ENCODE peak calls at places on chromosomes 6 and 20, in seven cellular contexts. X is ovary; W is tibial artery; Z is effector memory CD4-positive, alpha-beta T cell; G is hepatocyte; P is heart left ventricle; S is cardiac muscle cell. B is an unnamed sample.
A peak's percentile ranks its signal among the peaks of the same experiment; 100 is the strongest.

GRCh38 chr20:22418738-22419137 is 165.6 kb downstream of the FOXA2 start:
- DNase-seq in X (no peak), P (no peak), S (no peak), W (no peak), G (no peak), Z (no peak), B (no peak)

GRCh38 chr6:104750449-104750848 is 109.3 kb downstream of the HACE1 start:
- DNase-seq in G (no peak), W (no peak), Z (no peak), S (no peak), X (no peak), P (no peak), B (no peak)

GRCh38 chr6:47169785-47170685 is 127.9 kb upstream of the ADGRF1 start:
- DNase-seq in W (no peak), P (no peak), S (peak; percentile 81), Z (no peak), G (peak; percentile 45), X (no peak), B (no peak)

GRCh38 chr6:25052181-25052580 is 116.4 kb upstream of the RIPOR2 start:
- DNase-seq in P (no peak), G (no peak), W (no peak), S (no peak), Z (no peak), X (no peak), B (no peak)

GRCh38 chr6:1606533-1607235 is 3.0 kb upstream of the FOXC1 start:
- DNase-seq in Z (no peak), P (no peak), S (no peak), X (no peak), G (no peak), W (peak; percentile 58), B (no peak)

GRCh38 chr6:134491473-134491872 is 173.6 kb upstream of the SGK1 start:
- DNase-seq in S (peak; percentile 73), W (no peak), G (no peak), Z (no peak), X (no peak), P (no peak), B (no peak)

GRCh38 chr6:101312652-101313051 is 80.9 kb upstream of the GRIK2 start:
- DNase-seq in Z (no peak), G (no peak), W (no peak), X (no peak), P (no peak), S (no peak), B (no peak)

GRCh38 chr20:44491635-44492395 is 16.1 kb downstream of the TTPAL start:
- DNase-seq in X (peak; percentile 36), P (no peak), S (peak; percentile 51), W (peak; percentile 82), Z (no peak), G (no peak), B (no peak)

GRCh38 chr6:155406801-155407200 is 48.8 kb downstream of the NOX3 start:
- DNase-seq in P (no peak), W (no peak), Z (no peak), G (no peak), X (no peak), S (no peak), B (no peak)

GRCh38 chr6:16766043-16766521 is 4.8 kb upstream of the ATXN1 start:
- DNase-seq in X (no peak), P (no peak), Z (no peak), S (no peak), G (peak; percentile 28), W (no peak), B (no peak)

GRCh38 chr6:4210619-4211419 is 75.4 kb upstream of the ECI2 start:
- DNase-seq in S (peak; percentile 73), P (peak; percentile 54), X (peak; percentile 48), W (peak; percentile 60), Z (peak; percentile 15), G (peak; percentile 77), B (peak; percentile 49)

GRCh38 chr6:170273191-170273590 is 17.7 kb downstream of the DLL1 start:
- DNase-seq in X (no peak), S (no peak), Z (no peak), W (no peak), P (no peak), G (no peak), B (no peak)

GRCh38 chr6:1442929-1443328 is 53.6 kb downstream of the FOXF2 start:
- DNase-seq in X (no peak), Z (no peak), W (no peak), P (no peak), G (no peak), S (no peak), B (no peak)

GRCh38 chr6:123803862-123804681 is at the start of gene NKAIN2:
- DNase-seq in G (peak; percentile 49), P (no peak), W (no peak), S (no peak), Z (no peak), X (no peak), B (no peak)

GRCh38 chr6:446418-447366 is 55.1 kb downstream of the IRF4 start:
- DNase-seq in G (no peak), X (no peak), P (peak; percentile 8), W (no peak), S (no peak), Z (peak; percentile 57), B (peak; percentile 20)

GRCh38 chr6:129633529-129633928 is 76.4 kb downstream of the ARHGAP18 start:
- DNase-seq in S (no peak), X (no peak), W (no peak), Z (no peak), G (no peak), P (no peak), B (no peak)

GRCh38 chr6:108118791-108119211 is 44.3 kb upstream of the OSTM1 start:
- DNase-seq in W (no peak), Z (no peak), P (no peak), X (no peak), S (no peak), G (no peak), B (no peak)

GRCh38 chr6:134240664-134241431 is 77.1 kb downstream of the SGK1 start:
- DNase-seq in W (peak; percentile 81), Z (peak; percentile 64), P (peak; percentile 71), G (no peak), X (peak; percentile 37), S (no peak), B (no peak)

GRCh38 chr20:47133809-47134456 is 222.6 kb downstream of the ZMYND8 start:
- DNase-seq in S (peak; percentile 91), W (no peak), G (peak; percentile 48), Z (no peak), X (no peak), P (no peak), B (no peak)

GRCh38 chr6:139243531-139243930 is 48.3 kb downstream of the TXLNB start:
- DNase-seq in W (no peak), Z (no peak), G (no peak), P (no peak), S (peak; percentile 32), X (no peak), B (no peak)

GRCh38 chr20:57205625-57206219 is 60.7 kb downstream of the BMP7 start:
- DNase-seq in G (peak; percentile 56), Z (no peak), W (no peak), P (no peak), X (no peak), S (peak; percentile 21), B (no peak)

GRCh38 chr6:113381957-113382356 is 475.2 kb upstream of the MARCKS start:
- DNase-seq in Z (no peak), S (peak; percentile 87), G (no peak), X (no peak), P (no peak), W (peak; percentile 51), B (no peak)

GRCh38 chr20:11777861-11778570 is 139.7 kb upstream of the BTBD3 start:
- DNase-seq in W (no peak), P (no peak), Z (no peak), X (no peak), G (no peak), S (peak; percentile 60), B (no peak)

GRCh38 chr6:1892716-1893115 is 283.0 kb downstream of the FOXC1 start:
- DNase-seq in Z (no peak), G (no peak), P (no peak), W (no peak), X (no peak), S (no peak), B (peak; percentile 54)

GRCh38 chr6:49565855-49566254 is 15.4 kb downstream of the C6orf141 start:
- DNase-seq in X (peak; percentile 17), G (no peak), W (no peak), P (peak; percentile 20), Z (no peak), S (peak; percentile 55), B (no peak)

GRCh38 chr6:1244941-1245340 is 67.0 kb upstream of the FOXQ1 start:
- DNase-seq in W (no peak), G (no peak), P (no peak), Z (no peak), S (no peak), X (no peak), B (no peak)

GRCh38 chr6:158684311-158684710 is 34.5 kb downstream of the SYTL3 start:
- DNase-seq in W (no peak), P (no peak), G (no peak), Z (no peak), S (no peak), X (no peak), B (no peak)

GRCh38 chr6:27178860-27179259 is 68.6 kb upstream of the PRSS16 start:
- DNase-seq in Z (no peak), P (no peak), X (no peak), W (no peak), S (peak; percentile 16), G (peak; percentile 48), B (peak; percentile 17)

GRCh38 chr6:20213271-20213798 is 1.1 kb upstream of the MBOAT1 start:
- DNase-seq in G (no peak), P (no peak), X (no peak), S (no peak), W (no peak), Z (no peak), B (peak; percentile 38)

DNA sequence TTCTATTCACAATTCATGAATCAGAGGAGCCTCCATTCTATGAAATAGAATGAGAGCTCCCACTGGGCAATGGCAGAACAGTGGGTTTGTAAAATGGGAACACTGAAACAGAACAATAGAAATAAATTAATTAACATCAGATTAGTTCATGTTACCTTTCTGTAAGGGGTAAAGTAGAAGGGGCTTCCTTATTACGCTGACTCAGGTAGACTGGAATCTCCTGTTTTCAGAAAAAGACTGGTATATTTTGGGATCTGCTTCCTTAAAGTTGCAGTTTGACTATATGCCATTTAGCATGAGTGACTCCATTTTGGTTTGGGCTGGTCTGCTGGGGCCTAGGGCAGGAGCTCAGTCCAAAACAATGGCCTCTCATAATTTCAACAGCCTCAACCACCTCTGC is 52.8 kb upstream of the ZFAND3 start:
- DNase-seq in X (no peak), Z (no peak), G (no peak), S (no peak), W (no peak), P (no peak), B (no peak)
- H3K36me3 ChIP-seq in X (no peaks in the 10 kb centered on the region), Z (no peaks in the 10 kb centered on the region), G (no peaks in the 10 kb centered on the region), S (no peaks in the 10 kb centered on the region), W (no peaks in the 10 kb centered on the region), P (no peaks in the 10 kb centered on the region), B (no peaks in the 10 kb centered on the region)

GRCh38 chr20:60020251-60020650 is 62.0 kb downstream of the CDH26 start:
- DNase-seq in Z (no peak), P (no peak), G (no peak), W (no peak), X (no peak), S (no peak), B (no peak)
- H3K27ac ChIP-seq in Z (no peak overlapping the region), P (no peak overlapping the region), G (no peak overlapping the region), W (no peak overlapping the region), X (no peak overlapping the region), S (no peak overlapping the region), B (no peak overlapping the region)

GRCh38 chr6:80021131-80021530 is 16.7 kb downstream of the TTK start:
- DNase-seq in W (no peak), P (no peak), G (no peak), X (no peak), S (no peak), Z (no peak), B (no peak)
- H3K36me3 ChIP-seq in W (no peaks in the 10 kb centered on the region), P (no peaks in the 10 kb centered on the region), G (no peaks in the 10 kb centered on the region), X (no peaks in the 10 kb centered on the region), S (no peaks in the 10 kb centered on the region), Z (no peaks in the 10 kb centered on the region), B (no peaks in the 10 kb centered on the region)

GRCh38 chr20:52859156-52859887 is 112.8 kb upstream of the TSHZ2 start:
- DNase-seq in X (peak; percentile 19), W (no peak), S (peak; percentile 75), G (no peak), Z (no peak), P (peak; percentile 20), B (no peak)
- H3K27ac ChIP-seq in X (no peak overlapping the region), W (no peak overlapping the region), S (no peak overlapping the region), G (no peak overlapping the region), Z (no peak overlapping the region), P (no peak overlapping the region), B (no peak overlapping the region)

B was measured in small intestine.